ENCODE peak calls at places on chromosome 20, in six cellular contexts. Z is PC-9, C is EL, V is ELR, J is epithelial cell of esophagus, K is cerebellum. R is an unnamed sample.

GRCh38 chr20:30811896-30812671 is 445.4 kb upstream of the DEFB115 start:
- DNase-seq in Z (no peak), C (peak), V (peak), J (peak), K (peak), R (peak)

GRCh38 chr20:10131612-10132345 is 86.9 kb upstream of the SNAP25 start:
- DNase-seq in Z (no peak), C (peak), V (peak), J (peak), K (peak), R (peak)

GRCh38 chr20:25259788-25260254 is 11.9 kb downstream of the PYGB start:
- DNase-seq in Z (no peak), C (no peak), V (no peak), J (no peak), K (no peak), R (no peak)

GRCh38 chr20:32585011-32585518 is at the start of gene NOL4L:
- DNase-seq in Z (no peak), C (peak), V (peak), J (peak), K (peak), R (peak)

GRCh38 chr20:45987108-45987780 is 15.2 kb upstream of the ZNF335 start:
- DNase-seq in Z (peak), C (peak), V (peak), J (peak), K (peak), R (peak)

GRCh38 chr20:4260102-4260501 is 244.7 kb upstream of the RNF24 start:
- DNase-seq in Z (no peak), C (no peak), V (no peak), J (no peak), K (no peak), R (no peak)

GRCh38 chr20:53291548-53291947 is 302.1 kb downstream of the ZNF217 start:
- DNase-seq in Z (no peak), C (peak), V (peak), J (no peak), K (no peak), R (no peak)

GRCh38 chr20:17761612-17762011 is 61.8 kb downstream of the BANF2 start:
- DNase-seq in Z (no peak), C (no peak), V (peak), J (no peak), K (no peak), R (peak)

GRCh38 chr20:42981258-42981657 is 208.4 kb downstream of the PTPRT start:
- DNase-seq in Z (no peak), C (no peak), V (no peak), J (no peak), K (no peak), R (no peak)

GRCh38 chr20:36308318-36308710 is 2.2 kb downstream of the DLGAP4 start:
- DNase-seq in Z (no peak), C (no peak), V (no peak), J (no peak), K (no peak), R (no peak)

GRCh38 chr20:57908226-57908625 is 198.4 kb upstream of the PMEPA1 start:
- DNase-seq in Z (no peak), C (no peak), V (no peak), J (no peak), K (no peak), R (no peak)

GRCh38 chr20:20003088-20003954 is 13.8 kb upstream of the NAA20 start:
- DNase-seq in Z (no peak), C (no peak), V (no peak), J (peak), K (no peak), R (peak)

GRCh38 chr20:10927936-10928860 is 254.4 kb upstream of the JAG1 start:
- DNase-seq in Z (no peak), C (peak), V (no peak), J (no peak), K (no peak), R (peak)

GRCh38 chr20:41259309-41259708 is 58.2 kb downstream of the ZHX3 start:
- DNase-seq in Z (no peak), C (no peak), V (no peak), J (no peak), K (no peak), R (no peak)

GRCh38 chr20:22525069-22525820 is 59.1 kb downstream of the FOXA2 start:
- DNase-seq in Z (no peak), C (no peak), V (no peak), J (no peak), K (no peak), R (no peak)

GRCh38 chr20:58293453-58293852 is 16.1 kb upstream of the RAB22A start:
- DNase-seq in Z (no peak), C (no peak), V (peak), J (peak), K (peak), R (peak)

GRCh38 chr20:63977392-63978276 is 1.8 kb downstream of the SAMD10 start:
- DNase-seq in Z (peak), C (peak), V (peak), J (peak), K (no peak), R (peak)

GRCh38 chr20:17905544-17905943 is 63.0 kb downstream of the SNX5 start:
- DNase-seq in Z (no peak), C (no peak), V (no peak), J (no peak), K (no peak), R (no peak)

GRCh38 chr20:37315293-37316110 is 26.0 kb downstream of the MANBAL start:
- DNase-seq in Z (no peak), C (peak), V (no peak), J (peak), K (no peak), R (no peak)

GRCh38 chr20:17562804-17563305 is 7.0 kb upstream of the DSTN start:
- DNase-seq in Z (peak), C (peak), V (peak), J (peak), K (no peak), R (peak)

GRCh38 chr20:60056345-60057122 is 98.3 kb downstream of the CDH26 start:
- DNase-seq in Z (no peak), C (no peak), V (no peak), J (no peak), K (no peak), R (no peak)

GRCh38 chr20:45911486-45912343 is at the start of gene PLTP:
- DNase-seq in Z (peak), C (peak), V (peak), J (peak), K (peak), R (peak)

GRCh38 chr20:58088105-58088504 is 140.3 kb downstream of the ANKRD60 start:
- DNase-seq in Z (no peak), C (no peak), V (no peak), J (no peak), K (no peak), R (no peak)

GRCh38 chr20:17665756-17666155 is 16.3 kb downstream of the RRBP1 start:
- DNase-seq in Z (no peak), C (peak), V (no peak), J (no peak), K (no peak), R (no peak)

GRCh38 chr20:53622247-53623114 is 28.8 kb upstream of the ZNF217 start:
- DNase-seq in Z (no peak), C (no peak), V (peak), J (no peak), K (no peak), R (no peak)

GRCh38 chr20:2693286-2693995 is 861 bp downstream of the EBF4 start:
- DNase-seq in Z (no peak), C (no peak), V (no peak), J (no peak), K (peak), R (no peak)

GRCh38 chr20:57464642-57465211 is 60.2 kb downstream of the CTCFL start:
- DNase-seq in Z (peak), C (peak), V (peak), J (peak), K (no peak), R (peak)

GRCh38 chr20:53360815-53361214 is 232.8 kb downstream of the ZNF217 start:
- DNase-seq in Z (no peak), C (no peak), V (no peak), J (no peak), K (no peak), R (no peak)

GRCh38 chr20:24658920-24659660 is 189.7 kb downstream of the SYNDIG1 start:
- DNase-seq in Z (no peak), C (no peak), V (no peak), J (no peak), K (peak), R (peak)

GRCh38 chr20:59772931-59773913 is 160.2 kb downstream of the SYCP2 start:
- DNase-seq in Z (peak), C (no peak), V (no peak), J (no peak), K (no peak), R (no peak)

GRCh38 chr20:9407805-9408421 is 106.5 kb upstream of the LAMP5 start:
- DNase-seq in Z (peak), C (peak), V (peak), J (peak), K (peak), R (peak)

GRCh38 chr20:57685134-57685851 is 24.5 kb downstream of the PMEPA1 start:
- DNase-seq in Z (no peak), C (no peak), V (no peak), J (no peak), K (no peak), R (no peak)